ENCODE peak calls at places on chromosomes 13 and 19, in five cellular contexts. S, B, X, N and H are unnamed samples. For H3K36me3, the result is how much of the 10 kb centered on the place peaks cover.

GRCh38 chr13:113172419-113172926 is 14.0 kb downstream of the PROZ start:
- DNase-seq in N (no peak), B (no peak), S (no peak), X (no peak), H (no peak)

GRCh38 chr19:20078696-20079095 is 896 bp downstream of the ZNF90 start:
- DNase-seq in X (peak), B (peak), N (peak), S (no peak), H (peak)

GRCh38 chr19:13154911-13155471 is 4.8 kb downstream of the IER2 start:
- DNase-seq in N (peak), S (peak), X (peak), B (peak), H (peak)

GRCh38 chr13:51519839-51520238 is 64.4 kb upstream of the WDFY2 start:
- DNase-seq in X (no peak), S (peak), N (peak), B (no peak), H (no peak)

GRCh38 chr13:66996503-66996902 is 233.6 kb downstream of the PCDH9 start:
- DNase-seq in B (no peak), S (no peak), N (no peak), X (no peak), H (no peak)

GRCh38 chr13:52159159-52159982 is at the start of gene NEK3:
- DNase-seq in S (peak), X (peak), B (peak), N (peak), H (peak)

GRCh38 chr19:19591133-19591825 is 27.2 kb downstream of the PBX4 start:
- DNase-seq in S (peak), N (peak), B (no peak), X (peak), H (peak)

GRCh38 chr19:31664096-31664495 is 314.9 kb upstream of the TSHZ3 start:
- DNase-seq in B (no peak), N (no peak), X (no peak), S (no peak), H (no peak)

GRCh38 chr19:49213791-49214190 is 56.2 kb downstream of the TRPM4 start:
- DNase-seq in N (no peak), B (no peak), S (no peak), X (peak), H (no peak)

GRCh38 chr13:80341771-80342271 is 895 bp upstream of the SPRY2 start:
- DNase-seq in B (peak), N (peak), S (no peak), X (peak), H (peak)

GRCh38 chr19:11479470-11480080 is 1.3 kb downstream of the ELAVL3 start:
- DNase-seq in S (no peak), B (no peak), N (peak), X (peak), H (no peak)

GRCh38 chr13:42615691-42616090 is 41.7 kb downstream of the TNFSF11 start:
- DNase-seq in B (no peak), S (no peak), N (no peak), X (no peak), H (no peak)

GRCh38 chr19:43769256-43769655 is 11.5 kb downstream of the KCNN4 start:
- DNase-seq in B (no peak), N (no peak), S (no peak), X (no peak), H (no peak)

GRCh38 chr13:49625392-49626137 is 2.7 kb upstream of the ARL11 start:
- DNase-seq in N (peak), X (no peak), B (no peak), S (peak), H (no peak)

GRCh38 chr19:38686530-38686888 is 39.1 kb downstream of the ACTN4 start:
- DNase-seq in X (no peak), B (no peak), S (no peak), N (no peak), H (no peak)

GRCh38 chr19:50036905-50037304 is 11.1 kb downstream of the ZNF473 start:
- DNase-seq in X (no peak), B (no peak), S (no peak), N (no peak), H (no peak)

DNA sequence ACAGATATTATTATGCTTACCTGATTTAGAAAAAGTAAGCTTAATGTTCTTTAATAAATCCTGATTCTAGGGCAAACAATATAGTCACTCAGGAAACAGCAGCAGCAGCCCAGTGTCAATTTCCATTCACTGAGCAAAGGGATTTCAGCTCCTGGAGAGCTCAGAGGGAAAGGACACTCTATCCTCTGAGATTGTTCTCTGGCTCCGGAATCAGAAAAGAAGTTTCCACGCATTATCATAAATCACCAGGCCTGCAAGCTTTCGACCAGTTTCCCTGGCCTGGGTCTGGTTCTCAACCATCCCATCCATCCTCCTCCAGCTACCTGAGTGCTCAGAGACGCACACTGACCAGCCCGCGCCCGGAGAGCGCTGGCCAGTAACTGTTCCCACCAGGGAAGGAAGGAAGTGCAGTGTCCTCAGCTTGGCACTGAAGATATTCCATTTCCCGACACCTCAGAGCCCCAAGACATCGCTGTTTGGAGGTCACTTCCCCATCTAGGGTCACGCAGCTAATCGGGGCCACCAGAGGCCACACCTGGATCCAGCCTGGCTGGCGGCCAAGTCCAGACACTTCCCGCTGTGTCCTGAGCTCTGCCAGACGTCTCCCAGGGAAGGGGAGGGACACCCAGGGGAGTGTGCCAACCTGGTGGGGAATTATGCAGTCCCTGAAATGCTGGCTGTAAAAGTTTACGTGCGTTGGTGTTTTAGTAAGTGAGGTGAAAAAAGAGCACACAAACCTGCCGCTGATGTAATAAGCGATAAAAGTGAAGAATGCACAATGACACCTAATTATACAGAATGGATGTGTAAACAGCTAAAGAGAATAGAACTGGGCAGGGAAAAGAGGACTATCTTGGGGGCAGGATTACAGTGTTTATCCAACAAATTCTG is 29.1 kb downstream of the EPS15L1 start:
- DNase-seq in X (no peak), S (no peak), N (no peak), B (peak), H (no peak)
- H3K27ac ChIP-seq in X (peak), S (no peak), N (peak), B (peak), H (no peak)

GRCh38 chr13:43977911-43978310 is 98.2 kb downstream of the LACC1 start:
- DNase-seq in S (no peak), B (no peak), N (no peak), X (no peak), H (no peak)
- H3K4me3 ChIP-seq in S (no peak), B (no peak), N (no peak), X (no peak), H (no peak)

GRCh38 chr13:110168999-110169933 is 137.7 kb downstream of the COL4A1 start:
- DNase-seq in S (no peak), X (no peak), B (no peak), N (peak), H (no peak)
- H3K36me3 ChIP-seq in S (half or more), X (under half), B (under half), N (under half), H (half or more)

GRCh38 chr13:44146162-44146561 is 227.5 kb upstream of the SERP2 start:
- DNase-seq in N (no peak), X (no peak), S (no peak), B (no peak), H (no peak)
- H3K27ac ChIP-seq in N (no peak), X (no peak), S (no peak), B (no peak), H (no peak)

GRCh38 chr19:42282810-42283247 is 13.8 kb downstream of the CIC start:
- DNase-seq in S (no peak), N (no peak), B (no peak), X (no peak), H (no peak)
- H3K4me3 ChIP-seq in S (no peak), N (no peak), B (no peak), X (peak), H (peak)

GRCh38 chr13:111302045-111302722 is 18.3 kb upstream of the TEX29 start:
- DNase-seq in N (no peak), B (no peak), X (no peak), S (no peak), H (no peak)
- H3K36me3 ChIP-seq in N (under half), B (under half), X (under half), S (under half), H (under half)

GRCh38 chr19:398719-399118 is 10.2 kb downstream of the C2CD4C start:
- DNase-seq in B (peak), S (no peak), X (no peak), N (no peak), H (no peak)
- H3K27ac ChIP-seq in B (no peak), S (no peak), X (no peak), N (no peak), H (no peak)

GRCh38 chr19:1773173-1773572 is 19.9 kb downstream of the ONECUT3 start:
- DNase-seq in N (no peak), B (no peak), S (no peak), X (no peak), H (peak)
- H3K4me3 ChIP-seq in N (no peak), B (no peak), S (no peak), X (no peak), H (no peak)